ENCODE peak calls at places on chromosomes 16 and 17, in four cellular contexts. One of them, this sample, is unnamed.

GRCh38 chr17:13793951-13794350 is 192.2 kb upstream of the HS3ST3A1 start:
- DNase-seq in OCI-LY7: no peak
- DNase-seq in left ventricle myocardium inferior: no peak
- DNase-seq in CD4-positive, alpha-beta T cell: no peak
- DNase-seq in this sample: no peak

GRCh38 chr16:24036614-24037013 is 200.8 kb downstream of the PRKCB start:
- DNase-seq in OCI-LY7: peak
- DNase-seq in left ventricle myocardium inferior: no peak
- DNase-seq in CD4-positive, alpha-beta T cell: no peak
- DNase-seq in this sample: peak

GRCh38 chr16:72203401-72203800 is 31.4 kb upstream of the PMFBP1 start:
- DNase-seq in OCI-LY7: peak
- DNase-seq in left ventricle myocardium inferior: no peak
- DNase-seq in CD4-positive, alpha-beta T cell: no peak
- DNase-seq in this sample: peak

GRCh38 chr16:46830417-46830901 is 521 bp downstream of the C16orf87 start:
- DNase-seq in CD4-positive, alpha-beta T cell: peak
- DNase-seq in OCI-LY7: peak
- DNase-seq in left ventricle myocardium inferior: peak
- DNase-seq in this sample: peak

GRCh38 chr16:86088287-86088686 is 189.3 kb downstream of the IRF8 start:
- DNase-seq in left ventricle myocardium inferior: no peak
- DNase-seq in OCI-LY7: no peak
- DNase-seq in CD4-positive, alpha-beta T cell: no peak
- DNase-seq in this sample: no peak

GRCh38 chr17:57946798-57947358 is 8.3 kb downstream of the CUEDC1 start:
- DNase-seq in left ventricle myocardium inferior: no peak
- DNase-seq in OCI-LY7: peak
- DNase-seq in CD4-positive, alpha-beta T cell: no peak
- DNase-seq in this sample: no peak

GRCh38 chr17:7843536-7844291 is 9.7 kb downstream of the KDM6B start:
- DNase-seq in CD4-positive, alpha-beta T cell: peak
- DNase-seq in OCI-LY7: peak
- DNase-seq in left ventricle myocardium inferior: peak
- DNase-seq in this sample: peak

GRCh38 chr16:27402964-27403600 is 1.1 kb downstream of the IL21R start:
- DNase-seq in CD4-positive, alpha-beta T cell: peak
- DNase-seq in left ventricle myocardium inferior: no peak
- DNase-seq in OCI-LY7: peak
- DNase-seq in this sample: no peak

GRCh38 chr17:36593651-36594316 is 2.1 kb downstream of the DHRS11 start:
- DNase-seq in OCI-LY7: no peak
- DNase-seq in left ventricle myocardium inferior: no peak
- DNase-seq in CD4-positive, alpha-beta T cell: no peak
- DNase-seq in this sample: no peak

GRCh38 chr17:1908699-1909309 is 79.0 kb downstream of the RPA1 start:
- DNase-seq in left ventricle myocardium inferior: peak
- DNase-seq in OCI-LY7: peak
- DNase-seq in CD4-positive, alpha-beta T cell: no peak
- DNase-seq in this sample: peak

GRCh38 chr16:1050466-1050865 is 22.1 kb upstream of the SSTR5 start:
- DNase-seq in OCI-LY7: no peak
- DNase-seq in left ventricle myocardium inferior: no peak
- DNase-seq in CD4-positive, alpha-beta T cell: no peak
- DNase-seq in this sample: no peak

GRCh38 chr16:84827131-84827574 is 7.4 kb downstream of the CRISPLD2 start:
- DNase-seq in left ventricle myocardium inferior: no peak
- DNase-seq in CD4-positive, alpha-beta T cell: no peak
- DNase-seq in OCI-LY7: no peak
- DNase-seq in this sample: no peak

GRCh38 chr17:82283208-82283749 is 9.8 kb upstream of the CSNK1D start:
- DNase-seq in left ventricle myocardium inferior: no peak
- DNase-seq in CD4-positive, alpha-beta T cell: no peak
- DNase-seq in OCI-LY7: no peak
- DNase-seq in this sample: no peak

GRCh38 chr16:50858376-50858775 is 116.5 kb downstream of the CYLD start:
- DNase-seq in CD4-positive, alpha-beta T cell: no peak
- DNase-seq in left ventricle myocardium inferior: no peak
- DNase-seq in OCI-LY7: no peak
- DNase-seq in this sample: no peak

GRCh38 chr17:35795007-35795870 is at the start of gene MMP28:
- DNase-seq in OCI-LY7: no peak
- DNase-seq in CD4-positive, alpha-beta T cell: no peak
- DNase-seq in left ventricle myocardium inferior: peak
- DNase-seq in this sample: no peak

GRCh38 chr16:26118575-26118974 is 426.8 kb downstream of the HS3ST4 start:
- DNase-seq in left ventricle myocardium inferior: no peak
- DNase-seq in CD4-positive, alpha-beta T cell: no peak
- DNase-seq in OCI-LY7: no peak
- DNase-seq in this sample: no peak

GRCh38 chr16:13510425-13511151 is 409.4 kb upstream of the ERCC4 start:
- DNase-seq in OCI-LY7: peak
- DNase-seq in CD4-positive, alpha-beta T cell: no peak
- DNase-seq in left ventricle myocardium inferior: no peak
- DNase-seq in this sample: no peak

GRCh38 chr17:6361733-6362132 is 73.2 kb downstream of the AIPL1 start:
- DNase-seq in OCI-LY7: peak
- DNase-seq in left ventricle myocardium inferior: no peak
- DNase-seq in CD4-positive, alpha-beta T cell: no peak
- DNase-seq in this sample: no peak

GRCh38 chr16:47847220-47847970 is 308.4 kb downstream of the ABCC12 start:
- DNase-seq in left ventricle myocardium inferior: no peak
- DNase-seq in CD4-positive, alpha-beta T cell: no peak
- DNase-seq in OCI-LY7: no peak
- DNase-seq in this sample: no peak

GRCh38 chr17:31274252-31274651 is 22.8 kb downstream of the OMG start:
- DNase-seq in OCI-LY7: no peak
- DNase-seq in CD4-positive, alpha-beta T cell: no peak
- DNase-seq in left ventricle myocardium inferior: no peak
- DNase-seq in this sample: no peak
- H3K27ac ChIP-seq in OCI-LY7: no peak
- H3K27ac ChIP-seq in CD4-positive, alpha-beta T cell: no peak
- H3K27ac ChIP-seq in left ventricle myocardium inferior: peak
- H3K27ac ChIP-seq in this sample: peak

DNA sequence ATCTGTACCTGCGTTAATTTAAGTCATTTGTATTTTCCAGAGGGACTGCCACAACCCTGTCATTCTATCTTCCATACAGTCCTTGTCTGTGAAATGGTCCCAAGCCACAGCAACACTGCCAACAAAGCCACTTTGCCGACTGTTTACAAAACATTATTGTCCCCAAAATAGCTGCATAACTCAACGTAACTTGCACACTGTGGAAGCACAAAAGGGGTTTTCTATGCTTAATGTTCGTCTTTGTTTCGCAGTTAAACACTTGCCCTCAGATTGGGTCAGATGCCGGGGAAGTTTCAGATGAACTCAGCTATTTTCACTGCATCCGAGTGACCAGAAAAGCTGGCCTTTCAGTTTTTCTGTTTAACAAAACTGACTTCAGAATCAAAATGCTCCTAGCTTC is 4.6 kb downstream of the SEC14L5 start:
- DNase-seq in CD4-positive, alpha-beta T cell: no peak
- DNase-seq in OCI-LY7: no peak
- DNase-seq in left ventricle myocardium inferior: no peak
- DNase-seq in this sample: peak
- H3K27ac ChIP-seq in CD4-positive, alpha-beta T cell: no peak
- H3K27ac ChIP-seq in OCI-LY7: no peak
- H3K27ac ChIP-seq in left ventricle myocardium inferior: no peak
- H3K27ac ChIP-seq in this sample: peak

DNA sequence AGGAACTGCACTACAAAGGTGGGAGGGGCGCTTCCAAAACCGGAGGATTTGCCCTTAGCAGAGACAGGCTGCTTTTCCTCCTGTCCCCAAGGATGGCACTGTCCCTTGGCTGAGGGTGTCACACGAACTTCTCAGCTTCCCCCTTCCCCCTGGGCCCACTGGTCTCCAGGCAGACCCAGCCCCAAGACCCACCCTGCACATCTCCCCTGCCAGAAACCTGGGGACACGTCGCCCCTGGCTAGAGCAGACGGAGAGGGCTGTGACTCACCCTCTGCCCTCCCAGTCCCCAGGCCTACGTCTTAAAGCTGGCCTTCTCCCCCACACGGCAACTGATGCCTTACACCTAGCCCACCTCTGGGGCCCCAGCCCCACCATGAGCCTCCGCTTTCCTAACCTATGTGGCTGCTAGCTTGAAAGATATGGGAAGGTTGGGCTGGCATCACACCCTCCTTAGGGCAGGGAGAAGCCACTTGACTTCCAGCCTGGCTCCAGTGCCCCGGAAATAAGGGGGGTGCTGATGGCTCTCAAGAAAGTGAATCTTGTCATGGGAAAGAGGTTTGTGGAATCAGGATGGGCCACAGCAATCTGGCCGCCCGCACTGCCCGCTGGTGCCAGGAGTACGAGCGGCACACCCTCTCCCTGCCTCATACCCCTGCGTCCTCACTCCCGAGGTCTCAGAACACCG is 4.6 kb downstream of the ZNF319 start:
- DNase-seq in OCI-LY7: no peak
- DNase-seq in CD4-positive, alpha-beta T cell: no peak
- DNase-seq in left ventricle myocardium inferior: no peak
- DNase-seq in this sample: no peak
- H3K27ac ChIP-seq in OCI-LY7: no peak
- H3K27ac ChIP-seq in CD4-positive, alpha-beta T cell: peak
- H3K27ac ChIP-seq in left ventricle myocardium inferior: no peak
- H3K27ac ChIP-seq in this sample: no peak

GRCh38 chr16:11626657-11627291 is 40.1 kb upstream of the LITAF start:
- DNase-seq in OCI-LY7: no peak
- DNase-seq in left ventricle myocardium inferior: no peak
- DNase-seq in CD4-positive, alpha-beta T cell: no peak
- DNase-seq in this sample: no peak
- H3K27ac ChIP-seq in OCI-LY7: peak
- H3K27ac ChIP-seq in left ventricle myocardium inferior: peak
- H3K27ac ChIP-seq in CD4-positive, alpha-beta T cell: no peak
- H3K27ac ChIP-seq in this sample: no peak

GRCh38 chr17:81034168-81034777 is 678 bp upstream of the BAIAP2 start:
- DNase-seq in left ventricle myocardium inferior: no peak
- DNase-seq in CD4-positive, alpha-beta T cell: no peak
- DNase-seq in OCI-LY7: no peak
- DNase-seq in this sample: no peak
- H3K27ac ChIP-seq in left ventricle myocardium inferior: peak
- H3K27ac ChIP-seq in CD4-positive, alpha-beta T cell: no peak
- H3K27ac ChIP-seq in OCI-LY7: no peak
- H3K27ac ChIP-seq in this sample: peak